ENCODE peak calls at places on chromosomes 6 and 20, in ten cellular contexts. One of them, this sample, is unnamed.

GRCh38 chr6:16200231-16200941 is 38.0 kb upstream of the GMPR start:
- DNase-seq in activated CD4-positive, CD25-positive, alpha-beta regulatory T cell treated with anti-CD3 and anti-CD28 coated beads, Interleukin-2, amount 50 U/mL, for 72 hours: no peak
- DNase-seq in AG09319: peak; percentile 37
- DNase-seq in stimulated activated effector memory CD8-positive, alpha-beta T cell treated with anti-CD3 and anti-CD28 coated beads, Interleukin-12 subunit alpha, Interleukin-12 subunit beta, amount 100 ng/mL, for 72 hours: no peak
- DNase-seq in stimulated activated naive CD4-positive, alpha-beta T cell: no peak
- DNase-seq in foreskin fibroblast: no peak
- DNase-seq in uterus: no peak
- DNase-seq in GM12865: no peak
- DNase-seq in tibial artery: no peak
- DNase-seq in GM06990: no peak
- DNase-seq in this sample: no peak

GRCh38 chr6:74091133-74091793 is 395.3 kb downstream of the CD109 start:
- DNase-seq in AG09319: no peak
- DNase-seq in GM06990: no peak
- DNase-seq in stimulated activated effector memory CD8-positive, alpha-beta T cell treated with anti-CD3 and anti-CD28 coated beads, Interleukin-12 subunit alpha, Interleukin-12 subunit beta, amount 100 ng/mL, for 72 hours: no peak
- DNase-seq in tibial artery: no peak
- DNase-seq in activated CD4-positive, CD25-positive, alpha-beta regulatory T cell treated with anti-CD3 and anti-CD28 coated beads, Interleukin-2, amount 50 U/mL, for 72 hours: no peak
- DNase-seq in foreskin fibroblast: peak; percentile 25
- DNase-seq in uterus: peak; percentile 57
- DNase-seq in GM12865: peak; percentile 42
- DNase-seq in stimulated activated naive CD4-positive, alpha-beta T cell: peak; percentile 2
- DNase-seq in this sample: no peak

GRCh38 chr20:58374906-58375760 is 13.9 kb upstream of the VAPB start:
- DNase-seq in uterus: no peak
- DNase-seq in activated CD4-positive, CD25-positive, alpha-beta regulatory T cell treated with anti-CD3 and anti-CD28 coated beads, Interleukin-2, amount 50 U/mL, for 72 hours: no peak
- DNase-seq in GM06990: no peak
- DNase-seq in stimulated activated effector memory CD8-positive, alpha-beta T cell treated with anti-CD3 and anti-CD28 coated beads, Interleukin-12 subunit alpha, Interleukin-12 subunit beta, amount 100 ng/mL, for 72 hours: no peak
- DNase-seq in stimulated activated naive CD4-positive, alpha-beta T cell: no peak
- DNase-seq in foreskin fibroblast: peak; percentile 25
- DNase-seq in GM12865: no peak
- DNase-seq in tibial artery: no peak
- DNase-seq in AG09319: peak; percentile 45
- DNase-seq in this sample: no peak

GRCh38 chr6:34352305-34352937 is 40.0 kb downstream of the NUDT3 start:
- DNase-seq in uterus: no peak
- DNase-seq in GM06990: no peak
- DNase-seq in GM12865: no peak
- DNase-seq in activated CD4-positive, CD25-positive, alpha-beta regulatory T cell treated with anti-CD3 and anti-CD28 coated beads, Interleukin-2, amount 50 U/mL, for 72 hours: no peak
- DNase-seq in stimulated activated effector memory CD8-positive, alpha-beta T cell treated with anti-CD3 and anti-CD28 coated beads, Interleukin-12 subunit alpha, Interleukin-12 subunit beta, amount 100 ng/mL, for 72 hours: no peak
- DNase-seq in foreskin fibroblast: peak; percentile 28
- DNase-seq in tibial artery: no peak
- DNase-seq in AG09319: no peak
- DNase-seq in stimulated activated naive CD4-positive, alpha-beta T cell: no peak
- DNase-seq in this sample: no peak

GRCh38 chr20:23536601-23537000 is 31.7 kb downstream of the CST9L start:
- DNase-seq in uterus: no peak
- DNase-seq in activated CD4-positive, CD25-positive, alpha-beta regulatory T cell treated with anti-CD3 and anti-CD28 coated beads, Interleukin-2, amount 50 U/mL, for 72 hours: no peak
- DNase-seq in tibial artery: no peak
- DNase-seq in AG09319: no peak
- DNase-seq in stimulated activated naive CD4-positive, alpha-beta T cell: no peak
- DNase-seq in GM12865: no peak
- DNase-seq in GM06990: no peak
- DNase-seq in stimulated activated effector memory CD8-positive, alpha-beta T cell treated with anti-CD3 and anti-CD28 coated beads, Interleukin-12 subunit alpha, Interleukin-12 subunit beta, amount 100 ng/mL, for 72 hours: no peak
- DNase-seq in foreskin fibroblast: no peak
- DNase-seq in this sample: peak; percentile 37

GRCh38 chr6:149170564-149171452 is 146.7 kb upstream of the TAB2 start:
- DNase-seq in AG09319: no peak
- DNase-seq in GM06990: no peak
- DNase-seq in stimulated activated effector memory CD8-positive, alpha-beta T cell treated with anti-CD3 and anti-CD28 coated beads, Interleukin-12 subunit alpha, Interleukin-12 subunit beta, amount 100 ng/mL, for 72 hours: no peak
- DNase-seq in foreskin fibroblast: no peak
- DNase-seq in activated CD4-positive, CD25-positive, alpha-beta regulatory T cell treated with anti-CD3 and anti-CD28 coated beads, Interleukin-2, amount 50 U/mL, for 72 hours: no peak
- DNase-seq in uterus: peak; percentile 44
- DNase-seq in tibial artery: peak; percentile 34
- DNase-seq in GM12865: peak; percentile 64
- DNase-seq in stimulated activated naive CD4-positive, alpha-beta T cell: no peak
- DNase-seq in this sample: peak; percentile 42

GRCh38 chr20:51542033-51542893 is at the start of gene NFATC2:
- DNase-seq in stimulated activated effector memory CD8-positive, alpha-beta T cell treated with anti-CD3 and anti-CD28 coated beads, Interleukin-12 subunit alpha, Interleukin-12 subunit beta, amount 100 ng/mL, for 72 hours: peak; percentile 48
- DNase-seq in stimulated activated naive CD4-positive, alpha-beta T cell: peak; percentile 57
- DNase-seq in GM12865: peak; percentile 69
- DNase-seq in uterus: no peak
- DNase-seq in AG09319: no peak
- DNase-seq in activated CD4-positive, CD25-positive, alpha-beta regulatory T cell treated with anti-CD3 and anti-CD28 coated beads, Interleukin-2, amount 50 U/mL, for 72 hours: peak; percentile 70
- DNase-seq in GM06990: peak; percentile 76
- DNase-seq in tibial artery: no peak
- DNase-seq in foreskin fibroblast: no peak
- DNase-seq in this sample: peak; percentile 74

GRCh38 chr6:90739802-90740201 is 152.9 kb upstream of the MAP3K7 start:
- DNase-seq in stimulated activated effector memory CD8-positive, alpha-beta T cell treated with anti-CD3 and anti-CD28 coated beads, Interleukin-12 subunit alpha, Interleukin-12 subunit beta, amount 100 ng/mL, for 72 hours: no peak
- DNase-seq in tibial artery: no peak
- DNase-seq in GM06990: no peak
- DNase-seq in GM12865: no peak
- DNase-seq in uterus: no peak
- DNase-seq in stimulated activated naive CD4-positive, alpha-beta T cell: no peak
- DNase-seq in foreskin fibroblast: no peak
- DNase-seq in AG09319: no peak
- DNase-seq in activated CD4-positive, CD25-positive, alpha-beta regulatory T cell treated with anti-CD3 and anti-CD28 coated beads, Interleukin-2, amount 50 U/mL, for 72 hours: no peak
- DNase-seq in this sample: no peak

GRCh38 chr6:82247634-82248232 is at the start of gene IBTK:
- DNase-seq in tibial artery: peak; percentile 94
- DNase-seq in activated CD4-positive, CD25-positive, alpha-beta regulatory T cell treated with anti-CD3 and anti-CD28 coated beads, Interleukin-2, amount 50 U/mL, for 72 hours: peak; percentile 93
- DNase-seq in stimulated activated naive CD4-positive, alpha-beta T cell: peak; percentile 95
- DNase-seq in uterus: peak; percentile 94
- DNase-seq in GM06990: peak; percentile 89
- DNase-seq in GM12865: peak; percentile 95
- DNase-seq in AG09319: peak; percentile 86
- DNase-seq in foreskin fibroblast: peak; percentile 95
- DNase-seq in stimulated activated effector memory CD8-positive, alpha-beta T cell treated with anti-CD3 and anti-CD28 coated beads, Interleukin-12 subunit alpha, Interleukin-12 subunit beta, amount 100 ng/mL, for 72 hours: peak; percentile 82
- DNase-seq in this sample: peak; percentile 96

GRCh38 chr6:1758076-1758679 is 148.5 kb downstream of the FOXC1 start:
- DNase-seq in uterus: no peak
- DNase-seq in GM12865: no peak
- DNase-seq in AG09319: no peak
- DNase-seq in activated CD4-positive, CD25-positive, alpha-beta regulatory T cell treated with anti-CD3 and anti-CD28 coated beads, Interleukin-2, amount 50 U/mL, for 72 hours: no peak
- DNase-seq in stimulated activated naive CD4-positive, alpha-beta T cell: no peak
- DNase-seq in stimulated activated effector memory CD8-positive, alpha-beta T cell treated with anti-CD3 and anti-CD28 coated beads, Interleukin-12 subunit alpha, Interleukin-12 subunit beta, amount 100 ng/mL, for 72 hours: no peak
- DNase-seq in foreskin fibroblast: no peak
- DNase-seq in tibial artery: no peak
- DNase-seq in GM06990: no peak
- DNase-seq in this sample: no peak

GRCh38 chr6:37501632-37502466 is 2.2 kb upstream of the CCDC167 start:
- DNase-seq in GM12865: no peak
- DNase-seq in foreskin fibroblast: no peak
- DNase-seq in tibial artery: no peak
- DNase-seq in GM06990: no peak
- DNase-seq in uterus: no peak
- DNase-seq in stimulated activated naive CD4-positive, alpha-beta T cell: peak; percentile 58
- DNase-seq in activated CD4-positive, CD25-positive, alpha-beta regulatory T cell treated with anti-CD3 and anti-CD28 coated beads, Interleukin-2, amount 50 U/mL, for 72 hours: no peak
- DNase-seq in stimulated activated effector memory CD8-positive, alpha-beta T cell treated with anti-CD3 and anti-CD28 coated beads, Interleukin-12 subunit alpha, Interleukin-12 subunit beta, amount 100 ng/mL, for 72 hours: no peak
- DNase-seq in AG09319: no peak
- DNase-seq in this sample: no peak

GRCh38 chr20:46324960-46325703 is 16.8 kb upstream of the CDH22 start:
- DNase-seq in GM12865: peak; percentile 26
- DNase-seq in tibial artery: no peak
- DNase-seq in GM06990: no peak
- DNase-seq in stimulated activated effector memory CD8-positive, alpha-beta T cell treated with anti-CD3 and anti-CD28 coated beads, Interleukin-12 subunit alpha, Interleukin-12 subunit beta, amount 100 ng/mL, for 72 hours: no peak
- DNase-seq in activated CD4-positive, CD25-positive, alpha-beta regulatory T cell treated with anti-CD3 and anti-CD28 coated beads, Interleukin-2, amount 50 U/mL, for 72 hours: no peak
- DNase-seq in AG09319: no peak
- DNase-seq in uterus: no peak
- DNase-seq in stimulated activated naive CD4-positive, alpha-beta T cell: no peak
- DNase-seq in foreskin fibroblast: peak; percentile 19
- DNase-seq in this sample: no peak

GRCh38 chr6:133805876-133806275 is 83.0 kb upstream of the TCF21 start:
- DNase-seq in tibial artery: no peak
- DNase-seq in stimulated activated effector memory CD8-positive, alpha-beta T cell treated with anti-CD3 and anti-CD28 coated beads, Interleukin-12 subunit alpha, Interleukin-12 subunit beta, amount 100 ng/mL, for 72 hours: no peak
- DNase-seq in uterus: no peak
- DNase-seq in GM12865: peak; percentile 2
- DNase-seq in activated CD4-positive, CD25-positive, alpha-beta regulatory T cell treated with anti-CD3 and anti-CD28 coated beads, Interleukin-2, amount 50 U/mL, for 72 hours: no peak
- DNase-seq in AG09319: no peak
- DNase-seq in GM06990: no peak
- DNase-seq in stimulated activated naive CD4-positive, alpha-beta T cell: no peak
- DNase-seq in foreskin fibroblast: no peak
- DNase-seq in this sample: no peak

GRCh38 chr6:147508871-147509608 is 550 bp downstream of the SAMD5 start:
- DNase-seq in GM12865: no peak
- DNase-seq in activated CD4-positive, CD25-positive, alpha-beta regulatory T cell treated with anti-CD3 and anti-CD28 coated beads, Interleukin-2, amount 50 U/mL, for 72 hours: no peak
- DNase-seq in uterus: peak; percentile 17
- DNase-seq in tibial artery: no peak
- DNase-seq in foreskin fibroblast: no peak
- DNase-seq in stimulated activated naive CD4-positive, alpha-beta T cell: no peak
- DNase-seq in stimulated activated effector memory CD8-positive, alpha-beta T cell treated with anti-CD3 and anti-CD28 coated beads, Interleukin-12 subunit alpha, Interleukin-12 subunit beta, amount 100 ng/mL, for 72 hours: no peak
- DNase-seq in AG09319: no peak
- DNase-seq in GM06990: peak; percentile 22
- DNase-seq in this sample: peak; percentile 32

GRCh38 chr6:13924146-13924948 is 405 bp upstream of the RNF182 start:
- DNase-seq in activated CD4-positive, CD25-positive, alpha-beta regulatory T cell treated with anti-CD3 and anti-CD28 coated beads, Interleukin-2, amount 50 U/mL, for 72 hours: peak; percentile 41
- DNase-seq in stimulated activated naive CD4-positive, alpha-beta T cell: peak; percentile 11
- DNase-seq in tibial artery: no peak
- DNase-seq in uterus: peak; percentile 14
- DNase-seq in AG09319: no peak
- DNase-seq in GM12865: peak; percentile 12
- DNase-seq in stimulated activated effector memory CD8-positive, alpha-beta T cell treated with anti-CD3 and anti-CD28 coated beads, Interleukin-12 subunit alpha, Interleukin-12 subunit beta, amount 100 ng/mL, for 72 hours: peak; percentile 8
- DNase-seq in GM06990: peak; percentile 8
- DNase-seq in foreskin fibroblast: peak; percentile 35
- DNase-seq in this sample: peak; percentile 45

GRCh38 chr6:157070403-157071107 is 252.8 kb downstream of the TMEM242 start:
- DNase-seq in GM12865: no peak
- DNase-seq in tibial artery: no peak
- DNase-seq in foreskin fibroblast: no peak
- DNase-seq in AG09319: no peak
- DNase-seq in activated CD4-positive, CD25-positive, alpha-beta regulatory T cell treated with anti-CD3 and anti-CD28 coated beads, Interleukin-2, amount 50 U/mL, for 72 hours: no peak
- DNase-seq in stimulated activated naive CD4-positive, alpha-beta T cell: no peak
- DNase-seq in GM06990: no peak
- DNase-seq in stimulated activated effector memory CD8-positive, alpha-beta T cell treated with anti-CD3 and anti-CD28 coated beads, Interleukin-12 subunit alpha, Interleukin-12 subunit beta, amount 100 ng/mL, for 72 hours: no peak
- DNase-seq in uterus: no peak
- DNase-seq in this sample: no peak

GRCh38 chr6:17061097-17061496 is 40.8 kb upstream of the STMND1 start:
- DNase-seq in stimulated activated naive CD4-positive, alpha-beta T cell: no peak
- DNase-seq in activated CD4-positive, CD25-positive, alpha-beta regulatory T cell treated with anti-CD3 and anti-CD28 coated beads, Interleukin-2, amount 50 U/mL, for 72 hours: no peak
- DNase-seq in tibial artery: no peak
- DNase-seq in GM12865: no peak
- DNase-seq in stimulated activated effector memory CD8-positive, alpha-beta T cell treated with anti-CD3 and anti-CD28 coated beads, Interleukin-12 subunit alpha, Interleukin-12 subunit beta, amount 100 ng/mL, for 72 hours: no peak
- DNase-seq in foreskin fibroblast: no peak
- DNase-seq in uterus: no peak
- DNase-seq in GM06990: no peak
- DNase-seq in AG09319: no peak
- DNase-seq in this sample: no peak

GRCh38 chr6:142195862-142196536 is 48.9 kb downstream of the VTA1 start:
- DNase-seq in activated CD4-positive, CD25-positive, alpha-beta regulatory T cell treated with anti-CD3 and anti-CD28 coated beads, Interleukin-2, amount 50 U/mL, for 72 hours: no peak
- DNase-seq in tibial artery: no peak
- DNase-seq in GM06990: no peak
- DNase-seq in uterus: no peak
- DNase-seq in AG09319: no peak
- DNase-seq in foreskin fibroblast: no peak
- DNase-seq in GM12865: no peak
- DNase-seq in stimulated activated naive CD4-positive, alpha-beta T cell: no peak
- DNase-seq in stimulated activated effector memory CD8-positive, alpha-beta T cell treated with anti-CD3 and anti-CD28 coated beads, Interleukin-12 subunit alpha, Interleukin-12 subunit beta, amount 100 ng/mL, for 72 hours: no peak
- DNase-seq in this sample: no peak

GRCh38 chr6:34516391-34517324 is 39.5 kb downstream of the SPDEF start:
- DNase-seq in tibial artery: no peak
- DNase-seq in GM06990: no peak
- DNase-seq in uterus: no peak
- DNase-seq in stimulated activated naive CD4-positive, alpha-beta T cell: no peak
- DNase-seq in activated CD4-positive, CD25-positive, alpha-beta regulatory T cell treated with anti-CD3 and anti-CD28 coated beads, Interleukin-2, amount 50 U/mL, for 72 hours: peak; percentile 29
- DNase-seq in stimulated activated effector memory CD8-positive, alpha-beta T cell treated with anti-CD3 and anti-CD28 coated beads, Interleukin-12 subunit alpha, Interleukin-12 subunit beta, amount 100 ng/mL, for 72 hours: no peak
- DNase-seq in foreskin fibroblast: no peak
- DNase-seq in AG09319: no peak
- DNase-seq in GM12865: no peak
- DNase-seq in this sample: no peak

GRCh38 chr20:15619816-15620215 is 953.4 kb downstream of the KIF16B start:
- DNase-seq in uterus: no peak
- DNase-seq in AG09319: no peak
- DNase-seq in GM06990: no peak
- DNase-seq in activated CD4-positive, CD25-positive, alpha-beta regulatory T cell treated with anti-CD3 and anti-CD28 coated beads, Interleukin-2, amount 50 U/mL, for 72 hours: no peak
- DNase-seq in tibial artery: no peak
- DNase-seq in stimulated activated naive CD4-positive, alpha-beta T cell: no peak
- DNase-seq in GM12865: no peak
- DNase-seq in stimulated activated effector memory CD8-positive, alpha-beta T cell treated with anti-CD3 and anti-CD28 coated beads, Interleukin-12 subunit alpha, Interleukin-12 subunit beta, amount 100 ng/mL, for 72 hours: no peak
- DNase-seq in foreskin fibroblast: no peak
- DNase-seq in this sample: no peak

GRCh38 chr20:20364016-20364746 is 3.7 kb upstream of the INSM1 start:
- DNase-seq in GM06990: peak; percentile 26
- DNase-seq in activated CD4-positive, CD25-positive, alpha-beta regulatory T cell treated with anti-CD3 and anti-CD28 coated beads, Interleukin-2, amount 50 U/mL, for 72 hours: no peak
- DNase-seq in stimulated activated effector memory CD8-positive, alpha-beta T cell treated with anti-CD3 and anti-CD28 coated beads, Interleukin-12 subunit alpha, Interleukin-12 subunit beta, amount 100 ng/mL, for 72 hours: no peak
- DNase-seq in foreskin fibroblast: no peak
- DNase-seq in tibial artery: no peak
- DNase-seq in uterus: no peak
- DNase-seq in GM12865: no peak
- DNase-seq in stimulated activated naive CD4-positive, alpha-beta T cell: no peak
- DNase-seq in AG09319: no peak
- DNase-seq in this sample: no peak

GRCh38 chr6:160535270-160535669 is 128.8 kb downstream of the LPA start:
- DNase-seq in GM06990: no peak
- DNase-seq in stimulated activated effector memory CD8-positive, alpha-beta T cell treated with anti-CD3 and anti-CD28 coated beads, Interleukin-12 subunit alpha, Interleukin-12 subunit beta, amount 100 ng/mL, for 72 hours: no peak
- DNase-seq in uterus: no peak
- DNase-seq in tibial artery: no peak
- DNase-seq in foreskin fibroblast: no peak
- DNase-seq in activated CD4-positive, CD25-positive, alpha-beta regulatory T cell treated with anti-CD3 and anti-CD28 coated beads, Interleukin-2, amount 50 U/mL, for 72 hours: no peak
- DNase-seq in GM12865: no peak
- DNase-seq in AG09319: no peak
- DNase-seq in stimulated activated naive CD4-positive, alpha-beta T cell: no peak
- DNase-seq in this sample: no peak

GRCh38 chr20:61830241-61830930 is 235.3 kb downstream of the TAF4 start:
- DNase-seq in tibial artery: no peak
- DNase-seq in GM12865: no peak
- DNase-seq in stimulated activated naive CD4-positive, alpha-beta T cell: no peak
- DNase-seq in stimulated activated effector memory CD8-positive, alpha-beta T cell treated with anti-CD3 and anti-CD28 coated beads, Interleukin-12 subunit alpha, Interleukin-12 subunit beta, amount 100 ng/mL, for 72 hours: no peak
- DNase-seq in foreskin fibroblast: no peak
- DNase-seq in GM06990: no peak
- DNase-seq in activated CD4-positive, CD25-positive, alpha-beta regulatory T cell treated with anti-CD3 and anti-CD28 coated beads, Interleukin-2, amount 50 U/mL, for 72 hours: no peak
- DNase-seq in AG09319: no peak
- DNase-seq in uterus: no peak
- DNase-seq in this sample: peak; percentile 19

GRCh38 chr6:43009124-43009523 is 4.6 kb downstream of the MEA1 start:
- DNase-seq in GM06990: no peak
- DNase-seq in uterus: no peak
- DNase-seq in GM12865: peak; percentile 57
- DNase-seq in activated CD4-positive, CD25-positive, alpha-beta regulatory T cell treated with anti-CD3 and anti-CD28 coated beads, Interleukin-2, amount 50 U/mL, for 72 hours: no peak
- DNase-seq in foreskin fibroblast: no peak
- DNase-seq in stimulated activated naive CD4-positive, alpha-beta T cell: peak; percentile 20
- DNase-seq in stimulated activated effector memory CD8-positive, alpha-beta T cell treated with anti-CD3 and anti-CD28 coated beads, Interleukin-12 subunit alpha, Interleukin-12 subunit beta, amount 100 ng/mL, for 72 hours: no peak
- DNase-seq in AG09319: no peak
- DNase-seq in tibial artery: no peak
- DNase-seq in this sample: peak; percentile 69

GRCh38 chr20:21808863-21809664 is 103.6 kb downstream of the PAX1 start:
- DNase-seq in GM12865: peak; percentile 50
- DNase-seq in uterus: no peak
- DNase-seq in activated CD4-positive, CD25-positive, alpha-beta regulatory T cell treated with anti-CD3 and anti-CD28 coated beads, Interleukin-2, amount 50 U/mL, for 72 hours: peak; percentile 51
- DNase-seq in AG09319: no peak
- DNase-seq in stimulated activated naive CD4-positive, alpha-beta T cell: no peak
- DNase-seq in tibial artery: peak; percentile 36
- DNase-seq in stimulated activated effector memory CD8-positive, alpha-beta T cell treated with anti-CD3 and anti-CD28 coated beads, Interleukin-12 subunit alpha, Interleukin-12 subunit beta, amount 100 ng/mL, for 72 hours: peak; percentile 14
- DNase-seq in foreskin fibroblast: no peak
- DNase-seq in GM06990: peak; percentile 6
- DNase-seq in this sample: peak; percentile 62

GRCh38 chr20:41574802-41575389 is 43.3 kb downstream of the CHD6 start:
- DNase-seq in foreskin fibroblast: no peak
- DNase-seq in stimulated activated effector memory CD8-positive, alpha-beta T cell treated with anti-CD3 and anti-CD28 coated beads, Interleukin-12 subunit alpha, Interleukin-12 subunit beta, amount 100 ng/mL, for 72 hours: no peak
- DNase-seq in stimulated activated naive CD4-positive, alpha-beta T cell: no peak
- DNase-seq in GM12865: no peak
- DNase-seq in GM06990: no peak
- DNase-seq in uterus: no peak
- DNase-seq in activated CD4-positive, CD25-positive, alpha-beta regulatory T cell treated with anti-CD3 and anti-CD28 coated beads, Interleukin-2, amount 50 U/mL, for 72 hours: no peak
- DNase-seq in tibial artery: no peak
- DNase-seq in AG09319: no peak
- DNase-seq in this sample: no peak